ENCODE peak calls at places on chromosome 2, in six cellular contexts. H is RWPE1, P is adrenal gland, E is cardiac fibroblast, I is GM10248, A is progenitor cell of endocrine pancreas. T is an unnamed sample.

GRCh38 chr2:11877764-11878163 is 131.3 kb downstream of the LPIN1 start:
- DNase-seq in A (no peak), E (no peak), P (no peak), H (no peak), I (no peak), T (no peak)

GRCh38 chr2:100173907-100174525 is 31.6 kb upstream of the AFF3 start:
- DNase-seq in E (no peak), I (no peak), H (no peak), P (no peak), A (no peak), T (peak; percentile 1)

GRCh38 chr2:43224571-43225092 is 1.8 kb downstream of the ZFP36L2 start:
- DNase-seq in E (peak; percentile 72), A (no peak), P (no peak), H (no peak), I (no peak), T (peak; percentile 60)

GRCh38 chr2:150876201-150877085 is 385.2 kb downstream of the RBM43 start:
- DNase-seq in I (no peak), H (no peak), E (peak; percentile 50), P (no peak), A (no peak), T (no peak)

GRCh38 chr2:84878896-84879594 is 1.8 kb downstream of the TRABD2A start:
- DNase-seq in I (no peak), E (no peak), P (no peak), A (no peak), H (no peak), T (no peak)

GRCh38 chr2:170276926-170277571 is 99.1 kb downstream of the MYO3B start:
- DNase-seq in A (no peak), I (no peak), P (no peak), E (no peak), H (no peak), T (no peak)

GRCh38 chr2:120822908-120823307 is 87.2 kb downstream of the GLI2 start:
- DNase-seq in A (no peak), E (no peak), H (no peak), I (no peak), P (no peak), T (no peak)

GRCh38 chr2:24768013-24768412 is 25.2 kb downstream of the PTRHD1 start:
- DNase-seq in I (no peak), H (no peak), A (no peak), P (peak; percentile 33), E (no peak), T (no peak)

GRCh38 chr2:96934831-96935545 is 51.4 kb downstream of the FAM178B start:
- DNase-seq in H (no peak), E (no peak), A (no peak), I (no peak), P (no peak), T (no peak)

GRCh38 chr2:175930504-175930903 is 71.6 kb downstream of the LNPK start:
- DNase-seq in P (no peak), H (peak; percentile 12), A (no peak), I (no peak), E (peak; percentile 18), T (no peak)

GRCh38 chr2:28750316-28751101 is 1.1 kb upstream of the PPP1CB start:
- DNase-seq in I (no peak), P (no peak), A (no peak), H (no peak), E (peak; percentile 62), T (no peak)

GRCh38 chr2:74745766-74746165 is 88.2 kb upstream of the HK2 start:
- DNase-seq in H (no peak), A (no peak), E (no peak), P (no peak), I (no peak), T (no peak)

GRCh38 chr2:233012301-233012971 is 620 bp downstream of the NGEF start:
- DNase-seq in A (no peak), E (no peak), H (no peak), I (no peak), P (no peak), T (no peak)

GRCh38 chr2:6237261-6237660 is 545.1 kb downstream of the SOX11 start:
- DNase-seq in E (no peak), P (no peak), I (no peak), A (no peak), H (no peak), T (no peak)

GRCh38 chr2:39568561-39569006 is 97.1 kb upstream of the TMEM178A start:
- DNase-seq in I (no peak), P (no peak), A (no peak), H (peak; percentile 77), E (peak; percentile 87), T (no peak)

GRCh38 chr2:121536347-121536746 is 5.7 kb downstream of the RNU4ATAC start:
- DNase-seq in H (no peak), A (no peak), I (no peak), P (no peak), E (no peak), T (no peak)

GRCh38 chr2:219207884-219208740 is 1.5 kb downstream of the ZFAND2B start:
- DNase-seq in P (peak; percentile 19), A (no peak), H (peak; percentile 36), E (peak; percentile 73), I (no peak), T (no peak)

GRCh38 chr2:105796131-105796638 is 51.5 kb downstream of the NCK2 start:
- DNase-seq in P (no peak), A (no peak), I (no peak), E (no peak), H (no peak), T (no peak)

GRCh38 chr2:96430394-96430988 is 74.7 kb downstream of the NEURL3 start:
- DNase-seq in P (no peak), E (no peak), H (no peak), I (no peak), A (no peak), T (no peak)

GRCh38 chr2:11938196-11938595 is 191.8 kb downstream of the LPIN1 start:
- DNase-seq in P (no peak), H (peak; percentile 84), A (no peak), E (peak; percentile 95), I (no peak), T (no peak)

GRCh38 chr2:238942080-238942761 is 94.3 kb downstream of the TWIST2 start:
- DNase-seq in I (no peak), P (no peak), A (no peak), H (no peak), E (no peak), T (no peak)

GRCh38 chr2:37797081-37797480 is 125.6 kb upstream of the CDC42EP3 start:
- DNase-seq in E (no peak), I (no peak), A (no peak), H (no peak), P (no peak), T (no peak)

GRCh38 chr2:118044849-118045248 is 31.0 kb upstream of the CCDC93 start:
- DNase-seq in P (no peak), A (no peak), H (no peak), E (no peak), I (no peak), T (no peak)

GRCh38 chr2:167136876-167137579 is 248.7 kb downstream of the XIRP2 start:
- DNase-seq in H (no peak), E (no peak), I (no peak), P (no peak), A (no peak), T (no peak)

GRCh38 chr2:10837532-10838266 is 25.1 kb upstream of the PDIA6 start:
- DNase-seq in E (no peak), H (no peak), A (no peak), P (no peak), I (no peak), T (no peak)

GRCh38 chr2:101972621-101973434 is 18.9 kb upstream of the IL1R2 start:
- DNase-seq in P (no peak), E (peak; percentile 95), I (no peak), A (no peak), H (peak; percentile 26), T (no peak)

GRCh38 chr2:132656213-132656612 is 13.8 kb downstream of the LYPD1 start:
- DNase-seq in P (no peak), H (no peak), A (no peak), E (no peak), I (no peak), T (no peak)

GRCh38 chr2:236633764-236634163 is 64.1 kb downstream of the ACKR3 start:
- DNase-seq in E (no peak), I (no peak), A (no peak), P (no peak), H (no peak), T (no peak)

GRCh38 chr2:117794668-117795067 is 19.8 kb upstream of the DDX18 start:
- DNase-seq in I (no peak), H (peak; percentile 26), P (no peak), A (no peak), E (no peak), T (no peak)

GRCh38 chr2:196131384-196131861 is 40.0 kb downstream of the STK17B start:
- DNase-seq in E (peak; percentile 52), P (peak; percentile 59), H (no peak), A (no peak), I (no peak), T (peak; percentile 9)
- TF ChIP-seq CTCF in E (peak; percentile 54), P (no peak), H (no peak), A (no peak), I (peak; percentile 22), T (peak; percentile 8)

GRCh38 chr2:27621524-27621923 is 7.3 kb downstream of the CCDC121 start:
- DNase-seq in H (no peak), I (no peak), E (no peak), A (no peak), P (no peak), T (no peak)
- TF ChIP-seq CTCF in H (no peak), I (no peak), E (peak; percentile 8), A (no peak), P (no peak), T (no peak)

DNA sequence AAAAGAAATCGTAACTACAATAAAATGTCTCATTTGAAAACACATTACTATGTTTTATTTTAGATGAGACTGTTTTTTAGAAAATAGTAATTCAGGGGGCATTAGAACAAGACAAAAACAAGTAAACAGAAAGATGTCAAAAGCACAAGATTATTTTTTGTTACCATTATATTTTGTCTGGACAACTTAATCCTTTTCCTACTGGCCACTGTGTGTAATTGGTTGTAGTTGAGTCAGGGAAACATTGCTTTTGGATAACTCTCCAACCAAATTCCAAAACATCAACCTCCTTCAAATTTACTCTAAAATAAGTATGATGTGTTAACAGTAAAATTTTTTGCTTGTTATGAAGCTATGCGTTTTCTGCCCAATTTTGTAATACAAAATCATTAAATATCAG is 11.5 kb upstream of the MEIS1 start:
- DNase-seq in I (no peak), A (no peak), H (no peak), P (no peak), E (no peak), T (no peak)
- TF ChIP-seq CTCF in I (no peak), A (no peak), H (no peak), P (no peak), E (no peak), T (no peak)

DNA sequence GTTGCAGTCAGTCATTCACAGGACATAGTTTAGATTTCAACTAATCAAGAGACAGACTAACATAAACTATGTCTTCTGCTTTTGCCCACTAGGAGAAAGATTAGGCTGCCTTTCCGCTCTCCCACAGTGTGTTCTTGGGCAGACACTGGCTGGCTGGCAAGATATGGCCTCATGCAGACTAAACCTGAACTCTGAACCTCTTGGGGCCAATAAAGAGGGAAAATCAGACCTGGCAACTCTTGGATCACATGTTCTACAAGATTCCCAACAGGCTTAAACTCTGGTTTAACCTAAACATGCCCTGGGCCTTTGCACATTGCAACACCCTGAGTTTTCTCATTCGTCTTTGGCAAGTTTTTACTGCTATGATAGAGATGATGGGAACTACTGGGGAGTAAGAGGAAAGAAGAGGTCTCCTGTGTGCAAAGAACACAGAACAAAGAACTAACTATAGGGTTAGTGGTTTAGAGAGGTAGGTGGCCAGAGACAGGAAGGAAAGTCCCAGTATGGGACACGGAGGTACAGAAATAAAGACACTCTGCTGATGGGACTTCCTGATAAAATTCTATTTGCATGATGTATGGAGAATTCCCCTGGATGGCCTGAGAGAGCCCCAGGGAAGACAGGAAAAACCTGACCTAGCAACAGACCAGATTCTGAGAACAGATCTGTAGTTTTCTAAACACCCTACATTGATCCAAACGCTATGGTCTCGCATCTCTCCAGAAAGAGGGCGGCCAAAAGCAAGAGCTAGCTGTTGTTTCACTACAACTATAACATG is 2.0 kb upstream of the ATRAID start:
- DNase-seq in P (no peak), A (no peak), E (peak; percentile 30), H (no peak), I (no peak), T (peak; percentile 46)
- TF ChIP-seq CTCF in P (no peak), A (no peak), E (no peak), H (no peak), I (no peak), T (no peak)